ENCODE peak calls at places on chromosomes 3 and 15, in eight cellular contexts. One of them, this sample, is unnamed.

GRCh38 chr3:185187391-185187790 is 34.5 kb upstream of the C3orf70 start:
- DNase-seq in progenitor cell of endocrine pancreas: no peak
- DNase-seq in NCI-H524: no peak
- DNase-seq in T1000: no peak
- DNase-seq in heart right ventricle: no peak
- DNase-seq in stomach: no peak
- DNase-seq in heart left ventricle: no peak
- DNase-seq in posterior cingulate gyrus: no peak
- DNase-seq in this sample: no peak

GRCh38 chr3:102053375-102053989 is 204.2 kb downstream of the NFKBIZ start:
- DNase-seq in progenitor cell of endocrine pancreas: no peak
- DNase-seq in NCI-H524: no peak
- DNase-seq in T1000: no peak
- DNase-seq in heart right ventricle: no peak
- DNase-seq in stomach: no peak
- DNase-seq in heart left ventricle: no peak
- DNase-seq in posterior cingulate gyrus: no peak
- DNase-seq in this sample: peak

GRCh38 chr3:57029924-57030323 is 30.5 kb upstream of the SPATA12 start:
- DNase-seq in progenitor cell of endocrine pancreas: no peak
- DNase-seq in NCI-H524: peak
- DNase-seq in T1000: no peak
- DNase-seq in heart right ventricle: no peak
- DNase-seq in stomach: no peak
- DNase-seq in heart left ventricle: no peak
- DNase-seq in posterior cingulate gyrus: no peak
- DNase-seq in this sample: no peak

GRCh38 chr15:82936966-82937647 is 15.4 kb downstream of the HOMER2 start:
- DNase-seq in progenitor cell of endocrine pancreas: no peak
- DNase-seq in NCI-H524: no peak
- DNase-seq in T1000: no peak
- DNase-seq in heart right ventricle: no peak
- DNase-seq in stomach: no peak
- DNase-seq in heart left ventricle: no peak
- DNase-seq in posterior cingulate gyrus: no peak
- DNase-seq in this sample: no peak

GRCh38 chr3:153210660-153211059 is 48.6 kb downstream of the RAP2B start:
- DNase-seq in progenitor cell of endocrine pancreas: no peak
- DNase-seq in NCI-H524: peak
- DNase-seq in T1000: no peak
- DNase-seq in heart right ventricle: no peak
- DNase-seq in stomach: no peak
- DNase-seq in heart left ventricle: no peak
- DNase-seq in posterior cingulate gyrus: no peak
- DNase-seq in this sample: no peak

GRCh38 chr3:122642935-122643334 is 37.7 kb upstream of the PARP14 start:
- DNase-seq in progenitor cell of endocrine pancreas: no peak
- DNase-seq in NCI-H524: no peak
- DNase-seq in T1000: no peak
- DNase-seq in heart right ventricle: no peak
- DNase-seq in stomach: no peak
- DNase-seq in heart left ventricle: no peak
- DNase-seq in posterior cingulate gyrus: no peak
- DNase-seq in this sample: no peak

GRCh38 chr3:126488886-126489569 is 13.3 kb upstream of the ZXDC start:
- DNase-seq in progenitor cell of endocrine pancreas: no peak
- DNase-seq in NCI-H524: no peak
- DNase-seq in T1000: no peak
- DNase-seq in heart right ventricle: no peak
- DNase-seq in stomach: no peak
- DNase-seq in heart left ventricle: peak
- DNase-seq in posterior cingulate gyrus: no peak
- DNase-seq in this sample: no peak

GRCh38 chr15:50353251-50353998 is 1.6 kb downstream of the GABPB1 start:
- DNase-seq in progenitor cell of endocrine pancreas: no peak
- DNase-seq in NCI-H524: no peak
- DNase-seq in T1000: no peak
- DNase-seq in heart right ventricle: no peak
- DNase-seq in stomach: no peak
- DNase-seq in heart left ventricle: no peak
- DNase-seq in posterior cingulate gyrus: no peak
- DNase-seq in this sample: no peak

GRCh38 chr3:46856576-46857471 is 6.4 kb downstream of the MYL3 start:
- DNase-seq in progenitor cell of endocrine pancreas: no peak
- DNase-seq in NCI-H524: no peak
- DNase-seq in T1000: no peak
- DNase-seq in heart right ventricle: peak
- DNase-seq in stomach: no peak
- DNase-seq in heart left ventricle: peak
- DNase-seq in posterior cingulate gyrus: no peak
- DNase-seq in this sample: no peak

GRCh38 chr15:52056496-52056895 is 37.5 kb downstream of the MAPK6 start:
- DNase-seq in progenitor cell of endocrine pancreas: no peak
- DNase-seq in NCI-H524: no peak
- DNase-seq in T1000: no peak
- DNase-seq in heart right ventricle: no peak
- DNase-seq in stomach: no peak
- DNase-seq in heart left ventricle: no peak
- DNase-seq in posterior cingulate gyrus: no peak
- DNase-seq in this sample: no peak

GRCh38 chr15:52050416-52050815 is 31.4 kb downstream of the MAPK6 start:
- DNase-seq in progenitor cell of endocrine pancreas: no peak
- DNase-seq in NCI-H524: no peak
- DNase-seq in T1000: no peak
- DNase-seq in heart right ventricle: no peak
- DNase-seq in stomach: no peak
- DNase-seq in heart left ventricle: no peak
- DNase-seq in posterior cingulate gyrus: no peak
- DNase-seq in this sample: no peak

GRCh38 chr3:104785966-104786365 is 580.7 kb upstream of the ALCAM start:
- DNase-seq in progenitor cell of endocrine pancreas: no peak
- DNase-seq in NCI-H524: no peak
- DNase-seq in T1000: no peak
- DNase-seq in heart right ventricle: no peak
- DNase-seq in stomach: no peak
- DNase-seq in heart left ventricle: no peak
- DNase-seq in posterior cingulate gyrus: no peak
- DNase-seq in this sample: no peak

GRCh38 chr3:112979244-112979832 is 4.4 kb upstream of the CD200R1 start:
- DNase-seq in progenitor cell of endocrine pancreas: no peak
- DNase-seq in NCI-H524: peak
- DNase-seq in T1000: no peak
- DNase-seq in heart right ventricle: no peak
- DNase-seq in stomach: no peak
- DNase-seq in heart left ventricle: no peak
- DNase-seq in posterior cingulate gyrus: no peak
- DNase-seq in this sample: peak

GRCh38 chr3:11568503-11569155 is 75.1 kb downstream of the VGLL4 start:
- DNase-seq in progenitor cell of endocrine pancreas: no peak
- DNase-seq in NCI-H524: no peak
- DNase-seq in T1000: peak
- DNase-seq in heart right ventricle: peak
- DNase-seq in stomach: no peak
- DNase-seq in heart left ventricle: peak
- DNase-seq in posterior cingulate gyrus: peak
- DNase-seq in this sample: peak

GRCh38 chr3:114899186-114899931 is 247.7 kb downstream of the ZBTB20 start:
- DNase-seq in progenitor cell of endocrine pancreas: no peak
- DNase-seq in NCI-H524: peak
- DNase-seq in T1000: no peak
- DNase-seq in heart right ventricle: no peak
- DNase-seq in stomach: no peak
- DNase-seq in heart left ventricle: no peak
- DNase-seq in posterior cingulate gyrus: no peak
- DNase-seq in this sample: peak

This sample was measured in Calu3.